ENCODE peak calls at places on chromosomes 12 and 14, in six cellular contexts. J is activated CD4-positive, alpha-beta memory T cell treated with anti-CD3 and anti-CD28 coated beads for 36 hours; K is EL; F is naive thymus-derived CD8-positive, alpha-beta T cell; R is bronchial epithelial cell; Y is Ammon's horn. N is an unnamed sample.

GRCh38 chr12:39372929-39373328 is 70.0 kb downstream of the KIF21A start:
- DNase-seq in J (peak; percentile 16), F (no peak), R (peak; percentile 57), K (peak; percentile 6), Y (no peak), N (no peak)

GRCh38 chr14:103314496-103315277 is 19.4 kb upstream of the EIF5 start:
- DNase-seq in J (no peak), F (no peak), Y (no peak), R (no peak), K (no peak), N (no peak)

GRCh38 chr14:39467889-39468524 is 35.8 kb upstream of the FBXO33 start:
- DNase-seq in J (peak; percentile 48), F (no peak), K (peak; percentile 36), Y (no peak), R (peak; percentile 37), N (no peak)

GRCh38 chr14:80636071-80636470 is 305.5 kb downstream of the CEP128 start:
- DNase-seq in F (no peak), J (no peak), Y (no peak), R (peak; percentile 16), K (peak; percentile 25), N (no peak)

GRCh38 chr14:68987653-68988036 is 8.5 kb upstream of the ACTN1 start:
- DNase-seq in R (no peak), F (no peak), J (no peak), Y (no peak), K (peak; percentile 15), N (no peak)

GRCh38 chr12:119988440-119988787 is 622 bp upstream of the BICDL1 start:
- DNase-seq in J (no peak), R (peak; percentile 75), F (no peak), K (peak; percentile 52), Y (peak; percentile 45), N (no peak)

GRCh38 chr14:99378782-99379214 is 101.9 kb downstream of the SETD3 start:
- DNase-seq in F (no peak), J (no peak), K (peak; percentile 55), Y (no peak), R (peak; percentile 90), N (no peak)

GRCh38 chr12:69065804-69066203 is 132.8 kb upstream of the CPM start:
- DNase-seq in J (no peak), F (no peak), K (no peak), R (peak; percentile 89), Y (no peak), N (no peak)

GRCh38 chr12:51323317-51323960 is 535 bp downstream of the BIN2 start:
- DNase-seq in Y (no peak), F (peak; percentile 81), K (no peak), J (peak; percentile 74), R (no peak), N (peak; percentile 26)

GRCh38 chr12:116959198-116959460 is 48.4 kb downstream of the FBXW8 start:
- DNase-seq in F (no peak), K (no peak), J (no peak), Y (no peak), R (no peak), N (no peak)

GRCh38 chr12:70722584-70723343 is 85.5 kb upstream of the PTPRB start:
- DNase-seq in Y (no peak), R (no peak), K (no peak), F (no peak), J (no peak), N (no peak)

GRCh38 chr14:71733210-71733883 is 198.9 kb upstream of the RGS6 start:
- DNase-seq in Y (no peak), R (no peak), K (peak; percentile 62), F (no peak), J (no peak), N (no peak)

GRCh38 chr12:132489078-132489601 is 811 bp upstream of the FBRSL1 start:
- DNase-seq in Y (no peak), K (no peak), J (peak; percentile 76), R (no peak), F (peak; percentile 81), N (peak; percentile 52)

GRCh38 chr12:17592472-17592871 is 497.5 kb downstream of the RERGL start:
- DNase-seq in K (no peak), J (no peak), F (no peak), Y (no peak), R (no peak), N (no peak)

GRCh38 chr14:24880689-24881088 is 169.3 kb downstream of the STXBP6 start:
- DNase-seq in K (peak; percentile 23), Y (no peak), F (no peak), J (no peak), R (no peak), N (no peak)

GRCh38 chr14:76924363-76925151 is 98.3 kb downstream of the LRRC74A start:
- DNase-seq in J (peak; percentile 52), F (peak; percentile 78), R (no peak), K (no peak), Y (peak; percentile 78), N (peak; percentile 6)

GRCh38 chr12:106753526-106753925 is 21.0 kb upstream of the RIC8B start:
- DNase-seq in Y (no peak), F (peak; percentile 69), R (peak; percentile 22), K (no peak), J (peak; percentile 89), N (no peak)

GRCh38 chr12:11758838-11759509 is 109.5 kb downstream of the ETV6 start:
- DNase-seq in J (peak; percentile 43), F (no peak), K (no peak), Y (no peak), R (no peak), N (no peak)

GRCh38 chr14:28412076-28412475 is 354.5 kb upstream of the FOXG1 start:
- DNase-seq in R (peak; percentile 26), K (no peak), Y (no peak), J (no peak), F (no peak), N (no peak)

GRCh38 chr12:8037947-8038346 is 5.4 kb downstream of the FOXJ2 start:
- DNase-seq in K (no peak), J (no peak), Y (no peak), F (no peak), R (peak; percentile 53), N (no peak)

GRCh38 chr12:2453807-2454177 is 341.0 kb upstream of the FKBP4 start:
- DNase-seq in Y (no peak), R (no peak), J (no peak), F (no peak), K (no peak), N (no peak)

GRCh38 chr12:71626098-71626497 is 37.5 kb downstream of the ZFC3H1 start:
- DNase-seq in F (no peak), K (no peak), R (no peak), Y (no peak), J (no peak), N (no peak)

GRCh38 chr12:126051611-126052107 is 986.4 kb downstream of the AACS start:
- DNase-seq in K (no peak), J (no peak), F (no peak), Y (no peak), R (peak; percentile 98), N (no peak)

GRCh38 chr14:47720281-47720680 is 44.9 kb upstream of the MDGA2 start:
- DNase-seq in Y (no peak), R (no peak), K (no peak), J (no peak), F (no peak), N (no peak)

GRCh38 chr12:93042684-93043083 is 113.6 kb upstream of the EEA1 start:
- DNase-seq in Y (no peak), K (no peak), F (no peak), J (no peak), R (no peak), N (no peak)

GRCh38 chr12:131536337-131536736 is 174.6 kb upstream of the SFSWAP start:
- DNase-seq in J (peak; percentile 71), F (no peak), K (no peak), R (no peak), Y (no peak), N (no peak)

GRCh38 chr12:65938807-65939206 is 114.5 kb downstream of the HMGA2 start:
- DNase-seq in K (no peak), J (no peak), Y (no peak), R (no peak), F (no peak), N (no peak)

GRCh38 chr14:61566537-61567225 is 128.6 kb upstream of the HIF1A start:
- DNase-seq in R (peak; percentile 85), Y (no peak), J (no peak), F (no peak), K (peak; percentile 72), N (no peak)

GRCh38 chr14:21768116-21768874 is 94.7 kb upstream of the OR4E1 start:
- DNase-seq in F (peak; percentile 69), K (peak; percentile 17), J (peak; percentile 29), R (peak; percentile 55), Y (peak; percentile 7), N (no peak)

GRCh38 chr14:34453226-34453625 is 8.8 kb downstream of the SPTSSA start:
- DNase-seq in J (no peak), K (no peak), F (no peak), Y (peak; percentile 17), R (no peak), N (no peak)

GRCh38 chr14:32727827-32728226 is 210.9 kb upstream of the NPAS3 start:
- DNase-seq in K (no peak), Y (peak; percentile 65), J (no peak), R (no peak), F (no peak), N (no peak)

GRCh38 chr12:10802587-10802986 is at the start of gene TAS2R7:
- DNase-seq in J (no peak), R (no peak), Y (no peak), K (no peak), F (no peak), N (no peak)

GRCh38 chr12:130195776-130196175 is 33.5 kb downstream of the FZD10 start:
- DNase-seq in F (no peak), J (no peak), R (no peak), Y (no peak), K (no peak), N (no peak)

GRCh38 chr14:81031488-81031887 is 76.1 kb downstream of the TSHR start:
- DNase-seq in J (no peak), R (no peak), K (no peak), F (no peak), Y (no peak), N (no peak)

GRCh38 chr12:66014818-66015217 is 115.7 kb downstream of the LLPH start:
- DNase-seq in K (peak; percentile 71), R (peak; percentile 69), J (no peak), Y (no peak), F (no peak), N (no peak)

GRCh38 chr14:70907172-70907995 is at the start of gene PCNX1:
- DNase-seq in K (peak; percentile 85), Y (peak; percentile 90), F (peak; percentile 96), R (peak; percentile 58), J (peak; percentile 90), N (peak; percentile 83)

GRCh38 chr12:100988278-100988625 is 193.7 kb downstream of the ANO4 start:
- DNase-seq in Y (no peak), R (no peak), K (no peak), F (no peak), J (no peak), N (no peak)

GRCh38 chr14:22251090-22251489 is 337.9 kb downstream of the DAD1 start:
- DNase-seq in J (no peak), K (no peak), Y (no peak), F (no peak), R (peak; percentile 54), N (no peak)

GRCh38 chr14:24673534-24674203 is 39.7 kb upstream of the GZMB start:
- DNase-seq in Y (no peak), R (peak; percentile 86), K (no peak), F (peak; percentile 75), J (peak; percentile 83), N (peak; percentile 27)